ENCODE peak calls at places on chromosome 16, in seven cellular contexts. One of them, this sample, is unnamed.

GRCh38 chr16:56193951-56194726 is 2.9 kb downstream of the GNAO1 start:
- DNase-seq in CD8-positive, alpha-beta memory T cell: peak
- DNase-seq in left ventricle myocardium superior: peak
- DNase-seq in pulmonary artery endothelial cell: peak
- DNase-seq in stimulated activated CD4-positive, alpha-beta T cell treated with anti-CD3 and anti-CD28 coated beads, Interleukin-4, amount 100 ng/mL, for 4 hours: peak
- DNase-seq in hypothalamus: peak
- DNase-seq in anterior cingulate cortex: peak
- DNase-seq in this sample: peak

GRCh38 chr16:13414154-13414553 is 505.8 kb upstream of the ERCC4 start:
- DNase-seq in CD8-positive, alpha-beta memory T cell: no peak
- DNase-seq in left ventricle myocardium superior: no peak
- DNase-seq in pulmonary artery endothelial cell: no peak
- DNase-seq in stimulated activated CD4-positive, alpha-beta T cell treated with anti-CD3 and anti-CD28 coated beads, Interleukin-4, amount 100 ng/mL, for 4 hours: no peak
- DNase-seq in hypothalamus: no peak
- DNase-seq in anterior cingulate cortex: no peak
- DNase-seq in this sample: no peak

GRCh38 chr16:51408357-51408756 is 257.3 kb upstream of the SALL1 start:
- DNase-seq in CD8-positive, alpha-beta memory T cell: no peak
- DNase-seq in left ventricle myocardium superior: no peak
- DNase-seq in pulmonary artery endothelial cell: no peak
- DNase-seq in stimulated activated CD4-positive, alpha-beta T cell treated with anti-CD3 and anti-CD28 coated beads, Interleukin-4, amount 100 ng/mL, for 4 hours: no peak
- DNase-seq in hypothalamus: no peak
- DNase-seq in anterior cingulate cortex: no peak
- DNase-seq in this sample: no peak

GRCh38 chr16:28261916-28262315 is 30.4 kb upstream of the SBK1 start:
- DNase-seq in CD8-positive, alpha-beta memory T cell: no peak
- DNase-seq in left ventricle myocardium superior: peak
- DNase-seq in pulmonary artery endothelial cell: no peak
- DNase-seq in stimulated activated CD4-positive, alpha-beta T cell treated with anti-CD3 and anti-CD28 coated beads, Interleukin-4, amount 100 ng/mL, for 4 hours: no peak
- DNase-seq in hypothalamus: no peak
- DNase-seq in anterior cingulate cortex: no peak
- DNase-seq in this sample: no peak

GRCh38 chr16:21301168-21301894 is 23.2 kb upstream of the CRYM start:
- DNase-seq in CD8-positive, alpha-beta memory T cell: no peak
- DNase-seq in left ventricle myocardium superior: peak
- DNase-seq in pulmonary artery endothelial cell: peak
- DNase-seq in stimulated activated CD4-positive, alpha-beta T cell treated with anti-CD3 and anti-CD28 coated beads, Interleukin-4, amount 100 ng/mL, for 4 hours: peak
- DNase-seq in hypothalamus: no peak
- DNase-seq in anterior cingulate cortex: peak
- DNase-seq in this sample: peak

GRCh38 chr16:28925386-28926228 is 569 bp upstream of the RABEP2 start:
- DNase-seq in CD8-positive, alpha-beta memory T cell: peak
- DNase-seq in left ventricle myocardium superior: peak
- DNase-seq in pulmonary artery endothelial cell: no peak
- DNase-seq in stimulated activated CD4-positive, alpha-beta T cell treated with anti-CD3 and anti-CD28 coated beads, Interleukin-4, amount 100 ng/mL, for 4 hours: peak
- DNase-seq in hypothalamus: peak
- DNase-seq in anterior cingulate cortex: peak
- DNase-seq in this sample: peak

GRCh38 chr16:49876716-49877129 is 20.8 kb upstream of the ZNF423 start:
- DNase-seq in CD8-positive, alpha-beta memory T cell: no peak
- DNase-seq in left ventricle myocardium superior: peak
- DNase-seq in pulmonary artery endothelial cell: no peak
- DNase-seq in stimulated activated CD4-positive, alpha-beta T cell treated with anti-CD3 and anti-CD28 coated beads, Interleukin-4, amount 100 ng/mL, for 4 hours: peak
- DNase-seq in hypothalamus: peak
- DNase-seq in anterior cingulate cortex: no peak
- DNase-seq in this sample: peak

GRCh38 chr16:2790631-2791030 is 3.3 kb upstream of the PRSS33 start:
- DNase-seq in CD8-positive, alpha-beta memory T cell: no peak
- DNase-seq in left ventricle myocardium superior: no peak
- DNase-seq in pulmonary artery endothelial cell: no peak
- DNase-seq in stimulated activated CD4-positive, alpha-beta T cell treated with anti-CD3 and anti-CD28 coated beads, Interleukin-4, amount 100 ng/mL, for 4 hours: no peak
- DNase-seq in hypothalamus: no peak
- DNase-seq in anterior cingulate cortex: no peak
- DNase-seq in this sample: peak

GRCh38 chr16:46607529-46607928 is 13.7 kb downstream of the SHCBP1 start:
- DNase-seq in CD8-positive, alpha-beta memory T cell: no peak
- DNase-seq in left ventricle myocardium superior: no peak
- DNase-seq in pulmonary artery endothelial cell: peak
- DNase-seq in stimulated activated CD4-positive, alpha-beta T cell treated with anti-CD3 and anti-CD28 coated beads, Interleukin-4, amount 100 ng/mL, for 4 hours: no peak
- DNase-seq in hypothalamus: no peak
- DNase-seq in anterior cingulate cortex: no peak
- DNase-seq in this sample: no peak

GRCh38 chr16:50547340-50547865 is 793 bp upstream of the NKD1 start:
- DNase-seq in CD8-positive, alpha-beta memory T cell: peak
- DNase-seq in left ventricle myocardium superior: peak
- DNase-seq in pulmonary artery endothelial cell: no peak
- DNase-seq in stimulated activated CD4-positive, alpha-beta T cell treated with anti-CD3 and anti-CD28 coated beads, Interleukin-4, amount 100 ng/mL, for 4 hours: peak
- DNase-seq in hypothalamus: no peak
- DNase-seq in anterior cingulate cortex: peak
- DNase-seq in this sample: peak

GRCh38 chr16:81703177-81704155 is 75.6 kb upstream of the PLCG2 start:
- DNase-seq in CD8-positive, alpha-beta memory T cell: no peak
- DNase-seq in left ventricle myocardium superior: no peak
- DNase-seq in pulmonary artery endothelial cell: no peak
- DNase-seq in stimulated activated CD4-positive, alpha-beta T cell treated with anti-CD3 and anti-CD28 coated beads, Interleukin-4, amount 100 ng/mL, for 4 hours: no peak
- DNase-seq in hypothalamus: no peak
- DNase-seq in anterior cingulate cortex: peak
- DNase-seq in this sample: peak

GRCh38 chr16:80369559-80369958 is 171.2 kb upstream of the DYNLRB2 start:
- DNase-seq in CD8-positive, alpha-beta memory T cell: no peak
- DNase-seq in left ventricle myocardium superior: no peak
- DNase-seq in pulmonary artery endothelial cell: no peak
- DNase-seq in stimulated activated CD4-positive, alpha-beta T cell treated with anti-CD3 and anti-CD28 coated beads, Interleukin-4, amount 100 ng/mL, for 4 hours: no peak
- DNase-seq in hypothalamus: peak
- DNase-seq in anterior cingulate cortex: peak
- DNase-seq in this sample: no peak

GRCh38 chr16:65697061-65697460 is 575.2 kb upstream of the CDH11 start:
- DNase-seq in CD8-positive, alpha-beta memory T cell: no peak
- DNase-seq in left ventricle myocardium superior: no peak
- DNase-seq in pulmonary artery endothelial cell: no peak
- DNase-seq in stimulated activated CD4-positive, alpha-beta T cell treated with anti-CD3 and anti-CD28 coated beads, Interleukin-4, amount 100 ng/mL, for 4 hours: no peak
- DNase-seq in hypothalamus: no peak
- DNase-seq in anterior cingulate cortex: no peak
- DNase-seq in this sample: no peak

GRCh38 chr16:79213214-79213613 is 387.3 kb downstream of the MAF start:
- DNase-seq in CD8-positive, alpha-beta memory T cell: no peak
- DNase-seq in left ventricle myocardium superior: no peak
- DNase-seq in pulmonary artery endothelial cell: no peak
- DNase-seq in stimulated activated CD4-positive, alpha-beta T cell treated with anti-CD3 and anti-CD28 coated beads, Interleukin-4, amount 100 ng/mL, for 4 hours: no peak
- DNase-seq in hypothalamus: no peak
- DNase-seq in anterior cingulate cortex: peak
- DNase-seq in this sample: no peak

GRCh38 chr16:23678430-23679273 is at the start of gene PLK1:
- DNase-seq in CD8-positive, alpha-beta memory T cell: peak
- DNase-seq in left ventricle myocardium superior: peak
- DNase-seq in pulmonary artery endothelial cell: peak
- DNase-seq in stimulated activated CD4-positive, alpha-beta T cell treated with anti-CD3 and anti-CD28 coated beads, Interleukin-4, amount 100 ng/mL, for 4 hours: peak
- DNase-seq in hypothalamus: peak
- DNase-seq in anterior cingulate cortex: peak
- DNase-seq in this sample: peak

GRCh38 chr16:85524630-85525463 is 88.3 kb upstream of the GSE1 start:
- DNase-seq in CD8-positive, alpha-beta memory T cell: no peak
- DNase-seq in left ventricle myocardium superior: peak
- DNase-seq in pulmonary artery endothelial cell: no peak
- DNase-seq in stimulated activated CD4-positive, alpha-beta T cell treated with anti-CD3 and anti-CD28 coated beads, Interleukin-4, amount 100 ng/mL, for 4 hours: no peak
- DNase-seq in hypothalamus: peak
- DNase-seq in anterior cingulate cortex: no peak
- DNase-seq in this sample: peak

GRCh38 chr16:81315271-81316175 is 761 bp downstream of the GAN start:
- DNase-seq in CD8-positive, alpha-beta memory T cell: peak
- DNase-seq in left ventricle myocardium superior: peak
- DNase-seq in pulmonary artery endothelial cell: no peak
- DNase-seq in stimulated activated CD4-positive, alpha-beta T cell treated with anti-CD3 and anti-CD28 coated beads, Interleukin-4, amount 100 ng/mL, for 4 hours: peak
- DNase-seq in hypothalamus: peak
- DNase-seq in anterior cingulate cortex: peak
- DNase-seq in this sample: peak

GRCh38 chr16:89365044-89365467 is 125.3 kb downstream of the ANKRD11 start:
- DNase-seq in CD8-positive, alpha-beta memory T cell: no peak
- DNase-seq in left ventricle myocardium superior: no peak
- DNase-seq in pulmonary artery endothelial cell: no peak
- DNase-seq in stimulated activated CD4-positive, alpha-beta T cell treated with anti-CD3 and anti-CD28 coated beads, Interleukin-4, amount 100 ng/mL, for 4 hours: no peak
- DNase-seq in hypothalamus: no peak
- DNase-seq in anterior cingulate cortex: no peak
- DNase-seq in this sample: no peak

GRCh38 chr16:23082161-23082788 is 67.0 kb downstream of the USP31 start:
- DNase-seq in CD8-positive, alpha-beta memory T cell: no peak
- DNase-seq in left ventricle myocardium superior: no peak
- DNase-seq in pulmonary artery endothelial cell: no peak
- DNase-seq in stimulated activated CD4-positive, alpha-beta T cell treated with anti-CD3 and anti-CD28 coated beads, Interleukin-4, amount 100 ng/mL, for 4 hours: no peak
- DNase-seq in hypothalamus: no peak
- DNase-seq in anterior cingulate cortex: no peak
- DNase-seq in this sample: no peak

GRCh38 chr16:56354016-56354415 is 71.3 kb downstream of the AMFR start:
- DNase-seq in CD8-positive, alpha-beta memory T cell: no peak
- DNase-seq in left ventricle myocardium superior: no peak
- DNase-seq in pulmonary artery endothelial cell: no peak
- DNase-seq in stimulated activated CD4-positive, alpha-beta T cell treated with anti-CD3 and anti-CD28 coated beads, Interleukin-4, amount 100 ng/mL, for 4 hours: no peak
- DNase-seq in hypothalamus: no peak
- DNase-seq in anterior cingulate cortex: no peak
- DNase-seq in this sample: no peak

GRCh38 chr16:14640538-14640937 is 7.8 kb downstream of the BFAR start:
- DNase-seq in CD8-positive, alpha-beta memory T cell: no peak
- DNase-seq in left ventricle myocardium superior: no peak
- DNase-seq in pulmonary artery endothelial cell: no peak
- DNase-seq in stimulated activated CD4-positive, alpha-beta T cell treated with anti-CD3 and anti-CD28 coated beads, Interleukin-4, amount 100 ng/mL, for 4 hours: no peak
- DNase-seq in hypothalamus: no peak
- DNase-seq in anterior cingulate cortex: no peak
- DNase-seq in this sample: no peak

GRCh38 chr16:81625544-81626152 is 153.4 kb upstream of the PLCG2 start:
- DNase-seq in CD8-positive, alpha-beta memory T cell: no peak
- DNase-seq in left ventricle myocardium superior: peak
- DNase-seq in pulmonary artery endothelial cell: peak
- DNase-seq in stimulated activated CD4-positive, alpha-beta T cell treated with anti-CD3 and anti-CD28 coated beads, Interleukin-4, amount 100 ng/mL, for 4 hours: no peak
- DNase-seq in hypothalamus: peak
- DNase-seq in anterior cingulate cortex: peak
- DNase-seq in this sample: peak

GRCh38 chr16:83199012-83199411 is 572.2 kb downstream of the CDH13 start:
- DNase-seq in CD8-positive, alpha-beta memory T cell: no peak
- DNase-seq in left ventricle myocardium superior: no peak
- DNase-seq in pulmonary artery endothelial cell: no peak
- DNase-seq in stimulated activated CD4-positive, alpha-beta T cell treated with anti-CD3 and anti-CD28 coated beads, Interleukin-4, amount 100 ng/mL, for 4 hours: no peak
- DNase-seq in hypothalamus: no peak
- DNase-seq in anterior cingulate cortex: no peak
- DNase-seq in this sample: no peak

GRCh38 chr16:6280055-6280454 is 1052.6 kb upstream of the RBFOX1 start:
- DNase-seq in CD8-positive, alpha-beta memory T cell: no peak
- DNase-seq in left ventricle myocardium superior: no peak
- DNase-seq in pulmonary artery endothelial cell: no peak
- DNase-seq in stimulated activated CD4-positive, alpha-beta T cell treated with anti-CD3 and anti-CD28 coated beads, Interleukin-4, amount 100 ng/mL, for 4 hours: no peak
- DNase-seq in hypothalamus: no peak
- DNase-seq in anterior cingulate cortex: no peak
- DNase-seq in this sample: no peak

GRCh38 chr16:51164167-51164566 is 13.1 kb upstream of the SALL1 start:
- DNase-seq in CD8-positive, alpha-beta memory T cell: no peak
- DNase-seq in left ventricle myocardium superior: no peak
- DNase-seq in pulmonary artery endothelial cell: no peak
- DNase-seq in stimulated activated CD4-positive, alpha-beta T cell treated with anti-CD3 and anti-CD28 coated beads, Interleukin-4, amount 100 ng/mL, for 4 hours: no peak
- DNase-seq in hypothalamus: peak
- DNase-seq in anterior cingulate cortex: no peak
- DNase-seq in this sample: no peak

GRCh38 chr16:47493358-47494337 is 32.5 kb downstream of the PHKB start:
- DNase-seq in CD8-positive, alpha-beta memory T cell: no peak
- DNase-seq in left ventricle myocardium superior: no peak
- DNase-seq in pulmonary artery endothelial cell: no peak
- DNase-seq in stimulated activated CD4-positive, alpha-beta T cell treated with anti-CD3 and anti-CD28 coated beads, Interleukin-4, amount 100 ng/mL, for 4 hours: no peak
- DNase-seq in hypothalamus: no peak
- DNase-seq in anterior cingulate cortex: no peak
- DNase-seq in this sample: no peak

GRCh38 chr16:69600202-69600601 is 34.4 kb downstream of the NFAT5 start:
- DNase-seq in CD8-positive, alpha-beta memory T cell: no peak
- DNase-seq in left ventricle myocardium superior: no peak
- DNase-seq in pulmonary artery endothelial cell: no peak
- DNase-seq in stimulated activated CD4-positive, alpha-beta T cell treated with anti-CD3 and anti-CD28 coated beads, Interleukin-4, amount 100 ng/mL, for 4 hours: no peak
- DNase-seq in hypothalamus: no peak
- DNase-seq in anterior cingulate cortex: no peak
- DNase-seq in this sample: no peak

GRCh38 chr16:31886227-31886626 is 12.6 kb downstream of the ZNF267 start:
- DNase-seq in CD8-positive, alpha-beta memory T cell: no peak
- DNase-seq in left ventricle myocardium superior: no peak
- DNase-seq in pulmonary artery endothelial cell: no peak
- DNase-seq in stimulated activated CD4-positive, alpha-beta T cell treated with anti-CD3 and anti-CD28 coated beads, Interleukin-4, amount 100 ng/mL, for 4 hours: no peak
- DNase-seq in hypothalamus: no peak
- DNase-seq in anterior cingulate cortex: no peak
- DNase-seq in this sample: no peak

GRCh38 chr16:78893340-78893739 is 707.2 kb downstream of the MAF start:
- DNase-seq in CD8-positive, alpha-beta memory T cell: no peak
- DNase-seq in left ventricle myocardium superior: no peak
- DNase-seq in pulmonary artery endothelial cell: no peak
- DNase-seq in stimulated activated CD4-positive, alpha-beta T cell treated with anti-CD3 and anti-CD28 coated beads, Interleukin-4, amount 100 ng/mL, for 4 hours: no peak
- DNase-seq in hypothalamus: no peak
- DNase-seq in anterior cingulate cortex: no peak
- DNase-seq in this sample: no peak

GRCh38 chr16:2597560-2597902 is 59.7 kb downstream of the PDPK1 start:
- DNase-seq in CD8-positive, alpha-beta memory T cell: no peak
- DNase-seq in left ventricle myocardium superior: peak
- DNase-seq in pulmonary artery endothelial cell: no peak
- DNase-seq in stimulated activated CD4-positive, alpha-beta T cell treated with anti-CD3 and anti-CD28 coated beads, Interleukin-4, amount 100 ng/mL, for 4 hours: no peak
- DNase-seq in hypothalamus: no peak
- DNase-seq in anterior cingulate cortex: no peak
- DNase-seq in this sample: peak